ENCODE peak calls at places on chromosome 15, in four cellular contexts. Z is IMR-90, R is mesendoderm, C is H1. P is an unnamed sample.
A peak's percentile ranks its signal among the peaks of the same experiment; 100 is the strongest.

GRCh38 chr15:38398134-38398533 is 55.8 kb upstream of the FAM98B start:
- DNase-seq in Z (peak; percentile 99), C (no peak), R (peak; percentile 32), P (no peak)

GRCh38 chr15:65395567-65396185 is 17.9 kb upstream of the IGDCC3 start:
- DNase-seq in C (no peak), R (no peak), Z (no peak), P (no peak)

GRCh38 chr15:93045191-93045785 is 43.7 kb downstream of the RGMA start:
- DNase-seq in Z (no peak), C (no peak), R (no peak), P (no peak)

GRCh38 chr15:85500729-85501128 is 120.3 kb downstream of the AKAP13 start:
- DNase-seq in C (no peak), R (no peak), Z (peak; percentile 15), P (no peak)

GRCh38 chr15:77877869-77878577 is 199.5 kb downstream of the TBC1D2B start:
- DNase-seq in Z (no peak), R (no peak), C (no peak), P (no peak)

GRCh38 chr15:58865420-58865880 is 68.0 kb downstream of the SLTM start:
- DNase-seq in Z (no peak), R (peak; percentile 43), C (peak; percentile 13), P (peak; percentile 57)

GRCh38 chr15:62739082-62739481 is 303.5 kb upstream of the TPM1 start:
- DNase-seq in R (no peak), C (no peak), Z (peak; percentile 88), P (no peak)

GRCh38 chr15:89021224-89021623 is 67.0 kb upstream of the ABHD2 start:
- DNase-seq in C (no peak), Z (no peak), R (no peak), P (no peak)

GRCh38 chr15:68644088-68644904 is 65.5 kb downstream of the CORO2B start:
- DNase-seq in R (peak; percentile 58), C (no peak), Z (peak; percentile 90), P (no peak)

GRCh38 chr15:101063212-101063611 is 144.1 kb downstream of the LRRK1 start:
- DNase-seq in Z (no peak), R (no peak), C (no peak), P (peak; percentile 31)

GRCh38 chr15:53114960-53115359 is 324.8 kb upstream of the ONECUT1 start:
- DNase-seq in C (no peak), Z (no peak), R (no peak), P (no peak)

GRCh38 chr15:65175511-65175910 is 9.6 kb downstream of the CLPX start:
- DNase-seq in R (no peak), C (no peak), Z (no peak), P (no peak)

GRCh38 chr15:76460871-76461270 is 124.3 kb downstream of the ISL2 start:
- DNase-seq in Z (peak; percentile 48), C (no peak), R (no peak), P (no peak)

GRCh38 chr15:29433507-29433906 is 163.9 kb upstream of the NSMCE3 start:
- DNase-seq in Z (no peak), R (no peak), C (no peak), P (no peak)

GRCh38 chr15:44527241-44527640 is 9.7 kb upstream of the EIF3J start:
- DNase-seq in C (no peak), R (no peak), Z (no peak), P (no peak)

GRCh38 chr15:42203891-42204290 is 4.2 kb downstream of the VPS39 start:
- DNase-seq in C (no peak), R (no peak), Z (no peak), P (no peak)

GRCh38 chr15:38626443-38627050 is 61.9 kb upstream of the RASGRP1 start:
- DNase-seq in Z (no peak), R (no peak), C (no peak), P (no peak)

GRCh38 chr15:91793771-91794170 is 59.7 kb upstream of the SLCO3A1 start:
- DNase-seq in Z (no peak), R (no peak), C (no peak), P (no peak)

GRCh38 chr15:23564798-23565394 is 578 bp upstream of the MKRN3 start:
- DNase-seq in C (no peak), R (no peak), Z (no peak), P (no peak)

GRCh38 chr15:92930776-92931175 is 30.7 kb downstream of the CHD2 start:
- DNase-seq in C (no peak), R (peak; percentile 85), Z (peak; percentile 93), P (no peak)

GRCh38 chr15:28960979-28961378 is 75.2 kb downstream of the APBA2 start:
- DNase-seq in C (no peak), Z (peak; percentile 95), R (peak; percentile 16), P (no peak)

GRCh38 chr15:76217867-76218217 is 93.4 kb downstream of the ETFA start:
- DNase-seq in C (no peak), R (no peak), Z (no peak), P (no peak)

GRCh38 chr15:42727740-42728355 is 9.1 kb downstream of the CDAN1 start:
- DNase-seq in R (no peak), C (no peak), Z (no peak), P (no peak)

GRCh38 chr15:70098461-70099166 is 897 bp upstream of the TLE3 start:
- DNase-seq in C (no peak), Z (no peak), R (peak; percentile 83), P (peak; percentile 77)

GRCh38 chr15:100663550-100664335 is 61.4 kb downstream of the ASB7 start:
- DNase-seq in Z (peak; percentile 15), C (no peak), R (no peak), P (no peak)

GRCh38 chr15:100686725-100687488 is 84.5 kb downstream of the ASB7 start:
- DNase-seq in R (no peak), Z (peak; percentile 72), C (no peak), P (no peak)

GRCh38 chr15:78615151-78615589 is 5.6 kb downstream of the CHRNA3 start:
- DNase-seq in C (no peak), R (no peak), Z (no peak), P (no peak)

GRCh38 chr15:80492874-80493273 is 88.7 kb downstream of the ARNT2 start:
- DNase-seq in Z (no peak), C (no peak), R (no peak), P (no peak)

GRCh38 chr15:41969851-41970431 is 2.4 kb downstream of the EHD4 start:
- DNase-seq in R (peak; percentile 80), Z (no peak), C (no peak), P (no peak)

GRCh38 chr15:101092186-101092866 is 159.5 kb downstream of the CHSY1 start:
- DNase-seq in R (no peak), Z (peak; percentile 29), C (no peak), P (no peak)

GRCh38 chr15:74011610-74012009 is 17.1 kb downstream of the PML start:
- DNase-seq in Z (peak; percentile 46), R (no peak), C (no peak), P (no peak)

GRCh38 chr15:75362642-75363249 is 5.7 kb downstream of the MAN2C1 start:
- DNase-seq in R (peak; percentile 48), C (no peak), Z (no peak), P (no peak)

GRCh38 chr15:78327442-78327841 is 12.7 kb upstream of the CRABP1 start:
- DNase-seq in C (no peak), R (no peak), Z (no peak), P (no peak)

GRCh38 chr15:33866101-33866737 is 102.1 kb upstream of the CHRM5 start:
- DNase-seq in R (peak; percentile 37), Z (peak; percentile 36), C (no peak), P (no peak)

DNA sequence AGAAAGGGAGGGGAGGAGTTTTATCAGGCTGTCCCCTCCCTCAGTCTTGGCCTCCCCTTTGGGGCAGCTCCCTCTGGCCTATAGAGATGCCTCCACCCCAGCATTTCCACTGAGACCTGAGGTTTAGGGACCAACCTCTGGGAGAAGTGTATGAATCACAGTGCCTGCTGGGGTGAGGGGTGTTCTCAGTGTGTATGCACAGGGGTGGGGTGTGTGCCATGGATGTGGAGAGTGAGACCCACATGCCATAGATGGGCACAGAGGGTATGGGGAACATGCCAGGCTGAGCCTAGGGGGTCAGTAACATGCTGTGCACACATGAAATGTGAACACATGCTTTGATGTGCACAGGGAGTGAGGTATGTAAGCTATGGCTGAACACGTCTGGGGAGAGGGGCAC is 12.4 kb upstream of the ANKRD63 start:
- DNase-seq in R (no peak), C (no peak), Z (no peak), P (no peak)
- H4K5ac ChIP-seq in R (no peak overlapping the region), C (no peak overlapping the region), Z (no peak overlapping the region), P (no peak overlapping the region)

GRCh38 chr15:90584841-90585240 is 55.1 kb downstream of the CRTC3 start:
- DNase-seq in R (no peak), Z (no peak), C (no peak), P (no peak)
- H2BK120ac ChIP-seq in R (no peak overlapping the region), Z (no peak overlapping the region), C (no peak overlapping the region), P (no peak overlapping the region)

GRCh38 chr15:47968593-47968992 is 152.2 kb upstream of the SLC24A5 start:
- DNase-seq in Z (no peak), R (no peak), C (no peak), P (no peak)
- H4K5ac ChIP-seq in Z (no peak overlapping the region), R (no peak overlapping the region), C (no peak overlapping the region), P (no peak overlapping the region)

GRCh38 chr15:99564221-99565030 is 1.4 kb upstream of the MEF2A start:
- DNase-seq in Z (peak; percentile 13), R (peak; percentile 53), C (no peak), P (peak; percentile 36)

GRCh38 chr15:99565281-99566156 is at the start of gene MEF2A:
- DNase-seq in R (peak; percentile 97), C (peak; percentile 54), Z (peak; percentile 93), P (peak; percentile 93)

GRCh38 chr15:99565031-99565280 is 828 bp upstream of the MEF2A start:
- DNase-seq in C (no peak), Z (no peak), R (peak; percentile 53), P (peak; percentile 53)

GRCh38 chr15:99568548-99569352 is 3.0 kb downstream of the MEF2A start:
- DNase-seq in Z (peak; percentile 57), C (no peak), R (peak; percentile 54), P (no peak)

GRCh38 chr15:99566157-99566900 is 545 bp downstream of the MEF2A start:
- DNase-seq in R (peak; percentile 26), C (no peak), Z (no peak), P (peak; percentile 40)
- H2BK120ac ChIP-seq in R (peak overlapping the region; percentile 75), C (no peak overlapping the region), Z (no peak overlapping the region), P (no peak overlapping the region)

DNA sequence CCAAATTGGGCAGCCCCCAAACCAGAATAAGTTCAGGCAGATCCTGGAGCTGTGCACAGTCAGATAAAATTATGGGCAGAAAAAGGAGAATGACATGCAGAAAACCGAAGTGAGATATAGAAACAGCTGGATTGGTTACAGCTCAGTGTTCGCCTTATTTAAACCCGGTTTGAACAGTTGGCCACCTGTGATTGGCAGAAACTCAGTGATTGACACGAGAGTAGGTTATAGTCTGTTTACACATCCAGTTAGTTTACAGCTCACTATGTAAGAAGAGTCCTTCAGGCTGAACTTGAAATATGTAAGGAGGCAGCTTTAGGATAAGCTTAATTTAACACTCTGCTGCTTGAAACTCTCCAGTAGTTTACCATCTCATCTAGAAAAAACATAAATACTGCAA is 271.6 kb upstream of the ARRDC4 start:
- DNase-seq in Z (no peak), R (no peak), C (no peak), P (no peak)
- H4K5ac ChIP-seq in Z (no peak overlapping the region), R (no peak overlapping the region), C (no peak overlapping the region), P (no peak overlapping the region)

GRCh38 chr15:95557226-95558046 is 773.1 kb upstream of the NR2F2 start:
- DNase-seq in Z (peak; percentile 95), C (no peak), R (peak; percentile 74), P (no peak)
- H2BK120ac ChIP-seq in Z (peak overlapping the region; percentile 98), C (no peak overlapping the region), R (peak overlapping the region; percentile 51), P (no peak overlapping the region)

P was measured in H9.